ENCODE peak calls at places on chromosomes 6 and 20, in eight cellular contexts. D is small intestine, N is ascending aorta, A is brain microvascular endothelial cell, U is uterus, C is substantia nigra, X is RWPE1, B is coronary artery. Y is an unnamed sample.

GRCh38 chr20:37505263-37506165 is 15.5 kb upstream of the NNAT start:
- DNase-seq in C (no peak), B (no peak), D (peak), A (no peak), U (no peak), X (no peak), N (no peak), Y (no peak)

GRCh38 chr20:9792674-9793073 is 46.2 kb downstream of the PAK5 start:
- DNase-seq in D (no peak), C (no peak), U (no peak), B (no peak), A (no peak), N (no peak), X (no peak), Y (no peak)

GRCh38 chr20:38628580-38629470 is 27.2 kb downstream of the ARHGAP40 start:
- DNase-seq in U (no peak), X (no peak), D (no peak), C (no peak), B (no peak), A (no peak), N (no peak), Y (no peak)

GRCh38 chr6:33983721-33984465 is 162.0 kb downstream of the GRM4 start:
- DNase-seq in N (no peak), C (no peak), A (no peak), B (peak), U (no peak), X (no peak), D (no peak), Y (no peak)

GRCh38 chr20:45958593-45958992 is 13.4 kb downstream of the ZNF335 start:
- DNase-seq in A (no peak), X (no peak), N (no peak), C (no peak), U (no peak), D (no peak), B (no peak), Y (no peak)

GRCh38 chr20:47227576-47227975 is 128.9 kb downstream of the ZMYND8 start:
- DNase-seq in X (no peak), A (no peak), D (no peak), U (no peak), C (no peak), B (no peak), N (no peak), Y (no peak)

GRCh38 chr20:53736122-53736756 is 142.6 kb upstream of the ZNF217 start:
- DNase-seq in U (no peak), A (no peak), B (no peak), X (no peak), N (no peak), C (no peak), D (no peak), Y (no peak)

GRCh38 chr6:148831064-148831463 is 84.2 kb downstream of the UST start:
- DNase-seq in N (no peak), D (peak), X (no peak), A (no peak), B (no peak), C (no peak), U (no peak), Y (no peak)

GRCh38 chr6:127182501-127182900 is 64.0 kb downstream of the RSPO3 start:
- DNase-seq in D (no peak), A (no peak), B (no peak), N (no peak), C (no peak), U (no peak), X (no peak), Y (no peak)

GRCh38 chr6:97189767-97190166 is 93.2 kb downstream of the MMS22L start:
- DNase-seq in U (no peak), N (no peak), X (peak), D (no peak), B (no peak), C (no peak), A (peak), Y (no peak)

GRCh38 chr20:20546402-20546801 is 166.0 kb downstream of the RALGAPA2 start:
- DNase-seq in D (peak), N (no peak), U (no peak), B (no peak), X (peak), C (no peak), A (no peak), Y (no peak)

GRCh38 chr6:36686668-36687513 is 8.4 kb downstream of the CDKN1A start:
- DNase-seq in X (no peak), C (no peak), N (no peak), D (no peak), B (no peak), U (no peak), A (no peak), Y (no peak)

GRCh38 chr6:51959744-51960383 is 127.5 kb downstream of the PKHD1 start:
- DNase-seq in A (peak), X (peak), D (peak), N (no peak), C (peak), U (no peak), B (no peak), Y (peak)

GRCh38 chr6:18302561-18303439 is 38.5 kb upstream of the DEK start:
- DNase-seq in B (no peak), A (no peak), U (no peak), X (no peak), C (no peak), N (no peak), D (peak), Y (no peak)

GRCh38 chr20:63974402-63975200 is 4.8 kb downstream of the SAMD10 start:
- DNase-seq in B (no peak), X (no peak), N (no peak), C (peak), D (no peak), U (peak), A (no peak), Y (peak)

GRCh38 chr6:16676978-16677377 is 84.3 kb downstream of the ATXN1 start:
- DNase-seq in U (no peak), A (peak), N (no peak), B (no peak), X (no peak), D (no peak), C (no peak), Y (no peak)

GRCh38 chr6:169156108-169156821 is 97.4 kb downstream of the THBS2 start:
- DNase-seq in B (peak), N (no peak), D (no peak), A (peak), C (no peak), X (no peak), U (no peak), Y (no peak)

GRCh38 chr6:131134220-131134831 is 941 bp upstream of the AKAP7 start:
- DNase-seq in N (no peak), A (no peak), C (no peak), B (no peak), U (no peak), D (no peak), X (no peak), Y (no peak)

GRCh38 chr6:72042088-72042487 is 155.7 kb downstream of the RIMS1 start:
- DNase-seq in A (no peak), X (no peak), C (no peak), U (no peak), N (no peak), D (no peak), B (no peak), Y (peak)

GRCh38 chr6:153625089-153625488 is 414.0 kb upstream of the OPRM1 start:
- DNase-seq in X (no peak), B (no peak), C (no peak), D (no peak), A (peak), N (no peak), U (no peak), Y (peak)

GRCh38 chr6:144718431-144718830 is 433.3 kb downstream of the UTRN start:
- DNase-seq in D (no peak), X (peak), U (no peak), A (peak), C (no peak), B (no peak), N (no peak), Y (no peak)

GRCh38 chr6:3751730-3752537 is 421 bp upstream of the PXDC1 start:
- DNase-seq in X (peak), D (peak), N (peak), A (peak), C (peak), U (peak), B (peak), Y (peak)

GRCh38 chr6:170290306-170291128 is at the start of gene DLL1:
- DNase-seq in N (no peak), C (peak), U (no peak), D (no peak), X (no peak), B (peak), A (no peak), Y (peak)

GRCh38 chr6:127345521-127345920 is 2.1 kb upstream of the ECHDC1 start:
- DNase-seq in C (no peak), X (no peak), U (no peak), N (no peak), B (no peak), A (no peak), D (no peak), Y (no peak)

GRCh38 chr6:28896505-28897392 is 27.0 kb downstream of the TRIM27 start:
- DNase-seq in B (peak), A (peak), N (no peak), U (peak), C (peak), D (peak), X (peak), Y (peak)

GRCh38 chr20:45061244-45061643 is 39.7 kb downstream of the KCNS1 start:
- DNase-seq in A (peak), C (no peak), D (no peak), X (peak), U (no peak), N (no peak), B (no peak), Y (no peak)

GRCh38 chr6:154435400-154435945 is 75.0 kb downstream of the CNKSR3 start:
- DNase-seq in B (no peak), A (no peak), D (no peak), N (no peak), X (no peak), U (no peak), C (no peak), Y (no peak)

GRCh38 chr6:6586671-6587526 is 1.6 kb upstream of the LY86 start:
- DNase-seq in U (no peak), D (no peak), N (no peak), X (no peak), C (no peak), B (no peak), A (no peak), Y (no peak)

GRCh38 chr6:150334790-150335783 is 33.7 kb upstream of the IYD start:
- DNase-seq in N (no peak), D (peak), B (no peak), U (peak), X (peak), C (peak), A (peak), Y (peak)

GRCh38 chr20:23303325-23304102 is 47.1 kb upstream of the NXT1 start:
- DNase-seq in C (no peak), N (no peak), D (no peak), X (no peak), B (no peak), U (no peak), A (no peak), Y (no peak)

GRCh38 chr6:42720739-42721138 is 1.7 kb downstream of the PRPH2 start:
- DNase-seq in C (no peak), A (peak), B (no peak), N (no peak), D (no peak), U (no peak), X (peak), Y (no peak)

GRCh38 chr6:118558811-118559217 is 10.7 kb downstream of the PLN start:
- DNase-seq in A (peak), C (no peak), N (no peak), B (no peak), U (no peak), D (peak), X (no peak), Y (no peak)

GRCh38 chr6:148530394-148530923 is 187.8 kb downstream of the SASH1 start:
- DNase-seq in N (no peak), C (no peak), U (peak), D (no peak), X (peak), B (no peak), A (peak), Y (peak)

GRCh38 chr6:136920858-136921520 is 1.1 kb upstream of the SLC35D3 start:
- DNase-seq in B (no peak), A (no peak), D (peak), U (no peak), X (peak), N (no peak), C (no peak), Y (peak)

GRCh38 chr20:631091-631490 is 21.0 kb upstream of the TCF15 start:
- DNase-seq in C (no peak), X (no peak), D (no peak), U (no peak), A (peak), N (no peak), B (no peak), Y (no peak)

GRCh38 chr6:1463275-1463674 is 73.9 kb downstream of the FOXF2 start:
- DNase-seq in N (no peak), A (no peak), B (no peak), C (no peak), U (no peak), D (no peak), X (no peak), Y (no peak)

GRCh38 chr6:94362061-94362864 is 942.9 kb upstream of the EPHA7 start:
- DNase-seq in A (no peak), N (no peak), D (no peak), X (no peak), B (no peak), C (no peak), U (no peak), Y (peak)

GRCh38 chr6:125597411-125598253 is 151.8 kb upstream of the HEY2 start:
- DNase-seq in C (no peak), D (no peak), N (no peak), B (no peak), A (no peak), X (no peak), U (no peak), Y (no peak)

GRCh38 chr6:106116125-106116524 is 30.0 kb downstream of the PRDM1 start:
- DNase-seq in D (no peak), X (no peak), A (no peak), C (peak), B (no peak), U (peak), N (no peak), Y (no peak)

DNA sequence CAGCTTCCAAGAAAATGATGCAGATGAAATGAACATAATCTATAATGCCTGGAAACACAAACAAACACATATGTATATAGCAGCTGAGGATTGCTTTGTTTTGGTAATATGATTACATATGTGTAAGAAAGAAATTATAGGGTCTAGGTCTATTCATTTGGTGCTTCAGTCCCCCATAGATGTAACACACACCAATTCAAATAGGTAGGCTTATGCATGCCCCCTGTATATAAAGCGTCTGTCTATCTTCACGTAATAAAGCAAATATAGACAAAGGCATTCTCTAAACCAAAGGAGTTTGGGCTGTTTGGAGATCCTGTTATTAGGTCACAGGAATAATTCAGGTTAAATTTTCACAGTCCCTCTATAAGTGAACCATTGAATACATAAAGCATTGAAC is 270.4 kb upstream of the SGK1 start:
- DNase-seq in D (no peak), A (no peak), C (no peak), X (no peak), B (no peak), N (no peak), U (no peak), Y (no peak)
- H3K27ac ChIP-seq in D (no peak), A (peak), C (no peak), X (no peak), B (no peak), N (no peak), U (no peak), Y (no peak)

GRCh38 chr6:89984926-89985743 is 90.9 kb downstream of the GJA10 start:
- DNase-seq in U (peak), A (peak), C (peak), B (no peak), D (no peak), N (no peak), X (no peak), Y (peak)
- H3K27ac ChIP-seq in U (no peak), A (peak), C (peak), B (no peak), D (no peak), N (peak), X (no peak), Y (peak)

GRCh38 chr6:134517863-134518262 is 200.0 kb upstream of the SGK1 start:
- DNase-seq in D (no peak), A (no peak), U (no peak), C (no peak), B (no peak), N (no peak), X (no peak), Y (no peak)
- H3K27ac ChIP-seq in D (no peak), A (peak), U (peak), C (peak), B (no peak), N (no peak), X (peak), Y (peak)

GRCh38 chr20:49392745-49393144 is 89.7 kb downstream of the KCNB1 start:
- DNase-seq in N (no peak), U (no peak), C (no peak), A (no peak), B (no peak), D (no peak), X (no peak), Y (no peak)
- H3K27ac ChIP-seq in N (no peak), U (peak), C (no peak), A (no peak), B (no peak), D (no peak), X (no peak), Y (no peak)

GRCh38 chr20:58504566-58504965 is 10.6 kb downstream of the APCDD1L start:
- DNase-seq in C (no peak), X (no peak), N (no peak), B (no peak), U (no peak), D (no peak), A (no peak), Y (no peak)
- H3K27ac ChIP-seq in C (no peak), X (no peak), N (no peak), B (no peak), U (no peak), D (no peak), A (no peak), Y (no peak)

GRCh38 chr6:122452509-122452908 is 19.1 kb downstream of the SERINC1 start:
- DNase-seq in C (no peak), U (no peak), X (no peak), N (no peak), B (no peak), A (no peak), D (no peak), Y (no peak)
- H3K27ac ChIP-seq in C (no peak), U (no peak), X (no peak), N (no peak), B (no peak), A (no peak), D (no peak), Y (no peak)

DNA sequence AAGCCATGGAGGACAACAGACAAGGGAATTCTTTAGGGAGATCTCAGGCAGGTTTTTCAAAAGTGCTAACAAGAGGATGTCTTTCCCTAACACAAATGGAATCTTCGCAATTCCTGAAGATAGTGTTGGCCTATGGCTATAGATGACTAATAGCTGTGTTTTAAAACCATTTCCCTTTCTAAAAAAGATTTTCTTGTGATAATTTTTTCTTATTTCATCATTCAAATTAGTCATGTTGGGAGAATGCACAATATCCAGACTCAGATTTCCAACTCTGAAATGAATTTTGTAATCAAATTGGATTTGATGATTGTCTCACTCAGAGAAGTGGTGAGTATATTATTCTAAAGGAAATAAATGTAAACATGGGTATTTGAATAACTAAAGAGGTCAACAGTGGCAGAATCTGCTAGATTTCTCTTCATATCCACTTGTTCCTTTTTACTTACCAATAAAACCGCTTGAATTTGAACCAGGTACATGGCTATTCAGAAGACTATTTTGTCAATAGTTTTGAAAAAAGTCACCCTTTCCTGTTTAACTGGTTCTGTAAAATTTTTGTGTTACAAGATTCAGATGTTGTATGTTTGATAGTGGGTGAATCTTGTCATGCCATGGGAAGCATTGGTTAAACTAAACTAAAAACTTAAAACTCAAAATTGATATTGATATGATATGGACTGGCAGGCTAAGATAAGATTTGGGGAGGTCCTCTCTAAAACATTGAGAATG is 1223.7 kb upstream of the EYS start:
- DNase-seq in N (no peak), U (no peak), A (no peak), B (no peak), C (no peak), D (no peak), X (peak), Y (no peak)
- H3K27ac ChIP-seq in N (no peak), U (no peak), A (no peak), B (no peak), C (no peak), D (no peak), X (no peak), Y (no peak)